ENCODE peak calls at places on chromosome 3, in eight cellular contexts. Z is SK-N-SH, C is HepG2, X is HL-60, T is K562, G is Panc1, R is HCT116, J is GM12878. Q is an unnamed sample.

GRCh38 chr3:77815467-77815866 is 775.6 kb downstream of the ROBO2 start:
- DNase-seq in Z (no peak), C (peak), X (no peak), T (no peak), G (no peak), R (no peak), J (no peak), Q (peak)

GRCh38 chr3:63798873-63799272 is 20.2 kb upstream of the C3orf49 start:
- DNase-seq in Z (no peak), C (no peak), X (no peak), T (no peak), G (no peak), R (no peak), J (no peak), Q (no peak)

GRCh38 chr3:174862101-174862500 is 3.0 kb downstream of the NAALADL2 start:
- DNase-seq in Z (no peak), C (peak), X (no peak), T (no peak), G (peak), R (peak), J (no peak), Q (peak)

GRCh38 chr3:134327594-134327975 is 46.7 kb downstream of the AMOTL2 start:
- DNase-seq in Z (no peak), C (no peak), X (no peak), T (no peak), G (no peak), R (no peak), J (no peak), Q (no peak)

GRCh38 chr3:150309557-150309956 is 98.5 kb upstream of the TSC22D2 start:
- DNase-seq in Z (no peak), C (no peak), X (no peak), T (no peak), G (no peak), R (no peak), J (no peak), Q (no peak)

GRCh38 chr3:143224731-143225130 is 105.2 kb downstream of the CHST2 start:
- DNase-seq in Z (no peak), C (no peak), X (no peak), T (no peak), G (no peak), R (no peak), J (no peak), Q (no peak)

GRCh38 chr3:60453326-60453725 is 797.9 kb downstream of the FHIT start:
- DNase-seq in Z (no peak), C (no peak), X (no peak), T (no peak), G (no peak), R (no peak), J (no peak), Q (no peak)

GRCh38 chr3:5349343-5349742 is 161.8 kb downstream of the EDEM1 start:
- DNase-seq in Z (no peak), C (no peak), X (no peak), T (peak), G (no peak), R (no peak), J (no peak), Q (no peak)

GRCh38 chr3:57423335-57423734 is 120.8 kb downstream of the DNAH12 start:
- DNase-seq in Z (no peak), C (no peak), X (no peak), T (no peak), G (no peak), R (no peak), J (no peak), Q (peak)

GRCh38 chr3:197298858-197299854 is 744 bp upstream of the DLG1 start:
- DNase-seq in Z (peak), C (peak), X (no peak), T (peak), G (no peak), R (peak), J (no peak), Q (peak)

GRCh38 chr3:161474691-161475090 is 21.9 kb upstream of the OTOL1 start:
- DNase-seq in Z (no peak), C (no peak), X (no peak), T (no peak), G (no peak), R (no peak), J (no peak), Q (no peak)

GRCh38 chr3:146339262-146339808 is 88.4 kb upstream of the PLSCR4 start:
- DNase-seq in Z (no peak), C (no peak), X (no peak), T (no peak), G (no peak), R (no peak), J (no peak), Q (no peak)
- TF ChIP-seq POLR2AphosphoS5 in Z (no peak), C (no peak), X (no peak), T (no peak), G (no peak), R (no peak), J (no peak), Q (no peak)

GRCh38 chr3:167732313-167733065 is 2.2 kb downstream of the PDCD10 start:
- DNase-seq in Z (no peak), C (no peak), X (no peak), T (no peak), G (no peak), R (no peak), J (no peak), Q (no peak)

GRCh38 chr3:167731393-167731792 is 3.3 kb downstream of the PDCD10 start:
- DNase-seq in Z (no peak), C (no peak), X (no peak), T (no peak), G (no peak), R (no peak), J (no peak), Q (no peak)

GRCh38 chr3:167728176-167728575 is 6.5 kb downstream of the PDCD10 start:
- DNase-seq in Z (no peak), C (no peak), X (no peak), T (no peak), G (no peak), R (no peak), J (no peak), Q (no peak)

GRCh38 chr3:167729591-167729990 is 5.1 kb downstream of the PDCD10 start:
- DNase-seq in Z (no peak), C (no peak), X (no peak), T (no peak), G (no peak), R (no peak), J (no peak), Q (no peak)

DNA sequence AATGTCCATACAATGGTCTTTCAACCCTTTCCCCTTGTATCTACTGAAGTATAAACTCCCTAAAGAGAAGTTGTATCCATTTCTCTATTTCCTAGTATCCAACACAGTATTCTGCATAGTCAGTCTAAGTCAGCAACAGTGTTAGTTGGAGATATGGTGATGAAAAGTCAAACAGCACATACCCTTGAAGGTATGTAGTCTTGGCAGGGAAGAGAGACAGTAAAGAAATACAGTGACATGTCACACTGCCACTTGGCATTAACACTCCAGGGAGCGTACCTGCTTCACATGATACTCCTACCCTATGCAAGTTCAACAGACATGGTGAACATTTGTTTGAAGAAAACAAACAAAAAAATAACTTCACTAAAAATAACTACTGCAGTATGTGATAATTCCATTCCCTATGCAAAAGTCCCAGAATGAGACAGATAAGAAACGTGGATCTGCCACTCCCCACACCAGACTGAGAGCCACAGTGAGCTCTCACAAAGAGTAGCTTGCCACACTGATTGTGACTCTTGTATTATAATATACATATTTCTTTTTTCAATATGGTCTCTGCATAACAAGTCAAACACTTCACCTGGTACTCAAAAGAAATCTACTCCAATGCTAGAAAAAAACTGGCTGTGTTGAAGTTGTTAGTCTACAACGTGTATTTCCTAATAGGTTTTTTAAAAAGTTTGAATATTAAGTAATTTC is 5.9 kb downstream of the PDCD10 start:
- DNase-seq in Z (no peak), C (no peak), X (no peak), T (no peak), G (no peak), R (no peak), J (no peak), Q (no peak)
- H3K27ac ChIP-seq in Z (no peak), C (no peak), X (no peak), T (peak), G (no peak), R (no peak), J (no peak), Q (no peak)

GRCh38 chr3:123067689-123068226 is 933 bp downstream of the PDIA5 start:
- DNase-seq in Z (no peak), C (no peak), X (peak), T (no peak), G (no peak), R (no peak), J (no peak), Q (peak)
- TF ChIP-seq REST in Z (no peak), C (no peak), X (no peak), T (no peak), G (no peak), R (no peak), J (no peak), Q (no peak)

GRCh38 chr3:102593754-102594602 is 159.2 kb downstream of the ZPLD1 start:
- DNase-seq in Z (no peak), C (no peak), X (no peak), T (no peak), G (no peak), R (no peak), J (no peak), Q (no peak)
- TF ChIP-seq POLR2AphosphoS5 in Z (no peak), C (no peak), X (no peak), T (no peak), G (no peak), R (no peak), J (no peak), Q (no peak)

GRCh38 chr3:152909180-152909883 is 74.4 kb downstream of the P2RY1 start:
- DNase-seq in Z (no peak), C (no peak), X (no peak), T (no peak), G (no peak), R (no peak), J (no peak), Q (no peak)
- H3K27ac ChIP-seq in Z (no peak), C (no peak), X (no peak), T (peak), G (no peak), R (no peak), J (no peak), Q (no peak)

GRCh38 chr3:179174898-179175297 is 26.7 kb downstream of the PIK3CA start:
- DNase-seq in Z (no peak), C (no peak), X (no peak), T (no peak), G (no peak), R (no peak), J (no peak), Q (peak)
- TF ChIP-seq REST in Z (no peak), C (no peak), X (no peak), T (no peak), G (no peak), R (no peak), J (no peak), Q (no peak)

DNA sequence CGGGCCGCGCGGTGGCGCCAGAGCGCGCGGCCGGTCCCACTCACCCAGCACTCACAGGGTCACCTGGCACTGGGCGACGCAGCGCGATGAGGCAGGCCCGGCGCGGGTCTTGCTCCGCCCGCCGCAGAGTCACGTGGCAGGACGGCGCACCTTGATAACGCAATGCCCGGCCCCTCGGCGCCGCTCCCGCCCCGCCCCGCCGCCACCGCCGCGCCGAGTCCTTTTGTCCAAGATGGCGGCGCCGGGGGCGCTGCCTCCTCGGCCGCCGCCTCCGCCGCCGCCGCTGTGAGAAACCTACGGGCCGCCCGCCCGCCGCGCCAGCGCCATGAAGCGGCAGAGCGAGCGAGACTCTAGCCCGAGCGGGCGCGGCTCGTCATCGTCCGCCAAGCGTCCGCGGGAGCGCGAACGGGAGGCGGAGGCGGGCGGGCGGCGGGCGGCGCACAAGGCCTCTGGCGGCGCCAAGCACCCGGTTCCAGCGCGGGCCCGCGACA is at the start of gene RBM15B:
- DNase-seq in Z (peak), C (peak), X (peak), T (peak), G (peak), R (peak), J (peak), Q (no peak)
- TF ChIP-seq POLR2AphosphoS5 in Z (no peak), C (no peak), X (peak), T (peak), G (peak), R (peak), J (peak), Q (peak)

GRCh38 chr3:126784254-126784653 is 80.2 kb downstream of the CHCHD6 start:
- DNase-seq in Z (no peak), C (no peak), X (no peak), T (no peak), G (no peak), R (no peak), J (no peak), Q (peak)
- H3K27ac ChIP-seq in Z (no peak), C (no peak), X (no peak), T (no peak), G (peak), R (no peak), J (no peak), Q (peak)

GRCh38 chr3:172166261-172166660 is 126.9 kb downstream of the FNDC3B start:
- DNase-seq in Z (no peak), C (no peak), X (no peak), T (no peak), G (no peak), R (no peak), J (no peak), Q (no peak)
- TF ChIP-seq REST in Z (no peak), C (no peak), X (no peak), T (no peak), G (no peak), R (no peak), J (no peak), Q (no peak)